ENCODE peak calls at places on chromosomes 3 and 15, in nine cellular contexts. W, Y, H, M, V, O, A, G and Z are unnamed samples.

GRCh38 chr3:130635285-130635684 is 111.3 kb downstream of the PIK3R4 start:
- DNase-seq in W (no peak), Y (no peak), H (no peak), M (no peak), V (no peak), O (no peak), A (no peak), G (no peak), Z (no peak)

GRCh38 chr3:66076861-66077495 is 38.3 kb upstream of the MAGI1 start:
- DNase-seq in W (no peak), Y (no peak), H (no peak), M (no peak), V (no peak), O (no peak), A (no peak), G (peak; percentile 47), Z (no peak)

GRCh38 chr15:90086868-90087268 is 15.4 kb downstream of the IDH2 start:
- DNase-seq in W (peak; percentile 34), Y (peak; percentile 47), H (no peak), M (no peak), V (no peak), O (no peak), A (no peak), G (peak; percentile 42), Z (peak; percentile 87)

GRCh38 chr3:128846501-128846900 is 32.9 kb upstream of the ACAD9 start:
- DNase-seq in W (no peak), Y (no peak), H (no peak), M (no peak), V (peak; percentile 71), O (no peak), A (no peak), G (no peak), Z (no peak)

GRCh38 chr15:82298520-82298919 is 35.9 kb downstream of the SAXO2 start:
- DNase-seq in W (peak; percentile 35), Y (peak; percentile 72), H (no peak), M (no peak), V (no peak), O (no peak), A (no peak), G (no peak), Z (no peak)

GRCh38 chr3:174101244-174101643 is 703.7 kb downstream of the NLGN1 start:
- DNase-seq in W (no peak), Y (no peak), H (no peak), M (no peak), V (no peak), O (no peak), A (no peak), G (peak; percentile 69), Z (no peak)

GRCh38 chr15:20106026-20106425 is 435.6 kb downstream of the GOLGA6L6 start:
- DNase-seq in W (no peak), Y (peak; percentile 12), H (peak; percentile 11), M (no peak), V (peak; percentile 56), O (no peak), A (peak; percentile 29), G (no peak), Z (no peak)

GRCh38 chr3:78941587-78941986 is 826.2 kb downstream of the ROBO1 start:
- DNase-seq in W (no peak), Y (no peak), H (no peak), M (no peak), V (no peak), O (peak; percentile 2), A (no peak), G (peak; percentile 96), Z (no peak)

GRCh38 chr3:59313365-59313764 is 263.5 kb upstream of the CFAP20DC start:
- DNase-seq in W (no peak), Y (peak; percentile 25), H (peak; percentile 20), M (no peak), V (peak; percentile 51), O (peak; percentile 2), A (peak; percentile 61), G (peak; percentile 13), Z (peak; percentile 90)

GRCh38 chr3:101842245-101842934 is 6.9 kb upstream of the NFKBIZ start:
- DNase-seq in W (no peak), Y (no peak), H (no peak), M (no peak), V (no peak), O (no peak), A (no peak), G (no peak), Z (peak; percentile 84)

GRCh38 chr15:66747866-66748265 is 45.8 kb downstream of the SMAD6 start:
- DNase-seq in W (no peak), Y (no peak), H (no peak), M (no peak), V (no peak), O (no peak), A (no peak), G (no peak), Z (no peak)

GRCh38 chr15:77886805-77887448 is 190.6 kb downstream of the TBC1D2B start:
- DNase-seq in W (no peak), Y (no peak), H (no peak), M (no peak), V (no peak), O (no peak), A (no peak), G (no peak), Z (no peak)

GRCh38 chr15:91966181-91966552 is 112.7 kb downstream of the SLCO3A1 start:
- DNase-seq in W (no peak), Y (no peak), H (no peak), M (no peak), V (no peak), O (no peak), A (no peak), G (no peak), Z (no peak)
- H3K27ac ChIP-seq in W (no peak overlapping the region), Y (no peak overlapping the region), H (peak overlapping the region; percentile 54), M (peak overlapping the region; percentile 18), V (peak overlapping the region; percentile 18), O (no peak overlapping the region), A (peak overlapping the region; percentile 48), G (no peak overlapping the region), Z (no peak overlapping the region)

GRCh38 chr15:88331291-88331690 is 74.8 kb upstream of the NTRK3 start:
- DNase-seq in W (no peak), Y (no peak), H (no peak), M (no peak), V (peak; percentile 52), O (peak; percentile 5), A (peak; percentile 17), G (peak; percentile 4), Z (peak; percentile 96)

GRCh38 chr15:88337993-88338392 is 81.5 kb upstream of the NTRK3 start:
- DNase-seq in W (no peak), Y (no peak), H (no peak), M (no peak), V (no peak), O (no peak), A (no peak), G (no peak), Z (peak; percentile 55)

GRCh38 chr15:88334436-88334835 is 77.9 kb upstream of the NTRK3 start:
- DNase-seq in W (no peak), Y (no peak), H (no peak), M (no peak), V (no peak), O (no peak), A (no peak), G (peak; percentile 13), Z (no peak)

DNA sequence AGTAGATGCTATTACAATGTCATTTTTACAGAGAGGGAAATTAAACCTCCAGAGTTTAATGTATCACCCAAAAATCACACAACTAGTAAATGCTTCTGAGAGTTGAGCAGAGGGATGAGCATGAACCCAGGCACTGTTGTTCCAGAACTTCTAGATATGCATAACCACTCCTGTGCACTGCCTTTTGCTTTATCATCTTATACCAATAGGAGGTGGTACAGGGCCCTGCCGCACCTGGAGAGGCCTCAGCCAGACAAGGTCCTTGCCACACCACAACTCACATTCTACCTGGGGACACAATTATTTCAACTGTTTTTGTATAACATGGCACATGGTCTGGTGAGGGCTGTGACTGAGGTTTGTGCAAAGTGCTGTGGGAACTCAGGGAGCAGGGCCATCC is 78.5 kb upstream of the NTRK3 start:
- DNase-seq in W (no peak), Y (no peak), H (no peak), M (no peak), V (no peak), O (no peak), A (no peak), G (no peak), Z (no peak)
- TF ChIP-seq CTCF in W (no peak), Y (no peak), H (no peak), M (no peak), V (no peak), O (no peak), A (no peak), G (no peak), Z (peak; percentile 49)

GRCh38 chr3:50494136-50494535 is 9.3 kb downstream of the CACNA2D2 start:
- DNase-seq in W (no peak), Y (no peak), H (no peak), M (no peak), V (no peak), O (no peak), A (no peak), G (no peak), Z (no peak)

GRCh38 chr3:50493623-50494022 is 9.8 kb downstream of the CACNA2D2 start:
- DNase-seq in W (no peak), Y (no peak), H (no peak), M (no peak), V (no peak), O (no peak), A (no peak), G (no peak), Z (no peak)

GRCh38 chr3:50490438-50490970 is 12.9 kb downstream of the CACNA2D2 start:
- DNase-seq in W (no peak), Y (no peak), H (no peak), M (no peak), V (no peak), O (no peak), A (no peak), G (no peak), Z (no peak)

GRCh38 chr3:50493086-50493485 is 10.3 kb downstream of the CACNA2D2 start:
- DNase-seq in W (no peak), Y (no peak), H (no peak), M (no peak), V (no peak), O (no peak), A (no peak), G (no peak), Z (no peak)

GRCh38 chr3:50491023-50491422 is 12.4 kb downstream of the CACNA2D2 start:
- DNase-seq in W (no peak), Y (no peak), H (no peak), M (no peak), V (no peak), O (no peak), A (no peak), G (no peak), Z (no peak)
- H3K27ac ChIP-seq in W (no peak overlapping the region), Y (no peak overlapping the region), H (no peak overlapping the region), M (no peak overlapping the region), V (no peak overlapping the region), O (no peak overlapping the region), A (no peak overlapping the region), G (no peak overlapping the region), Z (no peak overlapping the region)

DNA sequence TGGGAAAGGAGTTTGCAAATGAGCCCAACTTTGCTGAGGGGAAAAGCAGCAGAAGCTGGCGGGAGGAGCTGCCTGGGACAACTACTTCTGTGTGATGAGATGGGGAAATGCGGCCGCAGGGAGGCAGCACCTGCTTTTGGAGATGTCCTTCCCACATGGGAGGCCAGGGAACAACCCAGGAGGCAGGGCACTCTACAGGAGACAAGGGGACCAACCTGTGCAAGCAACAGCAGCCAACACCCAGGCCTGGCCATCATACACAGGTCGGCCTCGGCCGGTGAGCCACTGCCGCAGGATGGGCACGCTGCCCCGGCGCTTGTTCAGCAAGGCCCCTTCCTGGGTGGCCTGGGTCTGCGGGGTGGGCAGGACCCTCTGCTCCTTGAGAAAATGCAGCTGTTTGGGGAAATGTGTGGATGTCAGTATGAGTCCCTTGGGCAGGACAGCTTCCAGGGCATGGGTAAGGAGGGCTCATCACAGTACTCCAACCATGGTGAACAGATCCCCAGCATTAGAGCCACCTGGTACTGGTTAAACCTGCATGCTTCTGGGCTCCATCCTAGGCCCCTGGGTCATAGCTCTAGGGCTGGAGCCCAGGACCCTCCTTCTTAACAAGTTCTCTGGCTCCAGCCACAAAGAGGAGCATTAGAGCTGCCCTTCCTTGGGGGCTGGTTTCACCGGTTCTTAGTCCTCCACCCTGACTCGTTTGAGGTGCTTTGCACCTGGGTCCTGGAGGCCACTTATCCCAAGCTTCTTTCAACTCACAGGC is 11.6 kb downstream of the EPB42 start:
- DNase-seq in W (no peak), Y (no peak), H (no peak), M (no peak), V (no peak), O (no peak), A (no peak), G (no peak), Z (peak; percentile 91)
- TF ChIP-seq CTCF in W (no peak), Y (no peak), H (no peak), M (no peak), V (no peak), O (no peak), A (no peak), G (peak; percentile 21), Z (peak; percentile 69)